ENCODE peak calls at places on chromosomes 1 and 21, in four cellular contexts. B is HepG2, C is GM12878, J is H1. P is an unnamed sample.

GRCh38 chr1:94323311-94324167 is 86.2 kb upstream of the ARHGAP29 start:
- DNase-seq in B (no peak), C (no peak), J (no peak), P (no peak)

GRCh38 chr1:93463960-93464359 is 16.0 kb downstream of the FNBP1L start:
- DNase-seq in B (no peak), C (no peak), J (no peak), P (no peak)

GRCh38 chr1:192793983-192794767 is 14.7 kb upstream of the RGS2 start:
- DNase-seq in B (no peak), C (no peak), J (no peak), P (no peak)

GRCh38 chr21:45538381-45539045 is 3.7 kb downstream of the SLC19A1 start:
- DNase-seq in B (no peak), C (no peak), J (no peak), P (no peak)

GRCh38 chr1:31110846-31111245 is 45.3 kb upstream of the PUM1 start:
- DNase-seq in B (no peak), C (no peak), J (no peak), P (no peak)

GRCh38 chr21:44657635-44658183 is at the start of gene KRTAP12-3:
- DNase-seq in B (no peak), C (no peak), J (no peak), P (no peak)

GRCh38 chr1:12466816-12467215 is 151.2 kb downstream of the DHRS3 start:
- DNase-seq in B (no peak), C (no peak), J (no peak), P (no peak)

GRCh38 chr1:67953301-67953700 is 97.1 kb downstream of the DIRAS3 start:
- DNase-seq in B (no peak), C (no peak), J (no peak), P (no peak)

GRCh38 chr1:78053498-78053897 is 7.7 kb downstream of the GIPC2 start:
- DNase-seq in B (no peak), C (no peak), J (no peak), P (no peak)

GRCh38 chr1:185693654-185694053 is 40.5 kb upstream of the HMCN1 start:
- DNase-seq in B (no peak), C (no peak), J (no peak), P (no peak)

GRCh38 chr21:33025471-33026298 is at the start of gene OLIG2:
- DNase-seq in B (no peak), C (no peak), J (peak; percentile 72), P (peak; percentile 49)

GRCh38 chr1:56644941-56645662 is at the start of gene PRKAA2:
- DNase-seq in B (peak; percentile 41), C (no peak), J (no peak), P (peak; percentile 91)
- TF ChIP-seq POLR2AphosphoS5 in B (peak; percentile 49), C (no peak), J (peak; percentile 27), P (no peak)

GRCh38 chr1:208071425-208072031 is 160.6 kb upstream of the CD34 start:
- DNase-seq in B (no peak), C (no peak), J (no peak), P (no peak)
- TF ChIP-seq YY1 in B (no peak), C (no peak), J (no peak), P (no peak)

DNA sequence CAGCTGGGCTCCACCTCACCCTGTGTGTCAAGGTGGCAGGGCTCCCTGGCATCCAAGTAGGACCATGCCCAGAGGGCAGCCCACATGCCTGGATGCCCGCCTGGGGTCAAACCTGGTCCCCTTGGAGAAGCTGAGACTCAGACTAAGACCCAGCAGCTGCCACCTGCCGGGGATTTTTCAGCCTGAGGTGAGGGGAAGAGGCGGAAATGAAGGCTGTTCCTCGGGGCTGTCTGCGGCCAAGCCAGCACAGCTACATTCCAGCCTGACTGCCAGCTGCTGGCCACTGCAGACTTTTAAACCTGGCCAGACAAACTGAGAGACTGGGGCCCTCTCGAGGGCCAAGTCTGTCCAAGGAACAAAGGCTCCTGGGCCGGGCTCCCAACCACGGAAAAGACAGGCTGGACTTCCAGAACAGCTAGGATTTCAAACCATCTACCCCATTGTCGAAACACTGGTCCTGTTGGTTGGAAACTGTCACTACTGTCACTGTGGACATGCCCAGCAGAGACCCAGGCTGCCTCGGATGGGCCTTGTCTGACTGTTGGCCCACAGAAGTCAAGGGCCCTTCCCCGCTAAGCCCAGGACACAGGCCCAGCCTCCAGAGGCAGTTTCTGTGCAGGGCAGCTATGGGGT is 21.9 kb upstream of the PLEKHG5 start:
- DNase-seq in B (no peak), C (no peak), J (no peak), P (no peak)
- TF ChIP-seq TCF12 in B (no peak), C (no peak), J (no peak), P (no peak)

DNA sequence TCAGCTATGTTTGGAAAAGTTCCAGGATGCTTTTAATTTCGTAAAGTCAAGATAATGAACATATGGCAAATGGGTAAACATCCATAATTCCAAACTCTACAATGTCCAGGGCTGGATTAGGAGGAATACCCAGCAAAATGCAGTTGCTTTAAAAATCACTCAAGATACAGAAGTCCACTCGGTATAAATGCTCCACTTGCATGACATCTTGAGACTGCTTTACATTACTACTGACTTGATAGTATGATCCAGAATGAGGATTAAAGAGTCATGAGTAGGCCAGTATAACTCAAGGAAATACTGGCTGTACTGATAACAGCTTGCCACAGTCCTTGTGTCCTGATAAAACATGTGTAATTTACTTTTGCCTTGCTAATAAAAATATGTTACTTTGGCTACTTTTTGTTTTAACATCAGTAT is 58.3 kb upstream of the ANGPTL3 start:
- DNase-seq in B (no peak), C (no peak), J (no peak), P (peak; percentile 11)
- TF ChIP-seq POLR2AphosphoS5 in B (no peak), C (no peak), J (no peak), P (no peak)

GRCh38 chr1:63674238-63674864 is 81.1 kb downstream of the PGM1 start:
- DNase-seq in B (peak; percentile 94), C (no peak), J (peak; percentile 54), P (peak; percentile 72)
- TF ChIP-seq YY1 in B (no peak), C (no peak), J (peak; percentile 34), P (no peak)

GRCh38 chr1:160522136-160522535 is 919 bp downstream of the SLAMF6 start:
- DNase-seq in B (no peak), C (no peak), J (no peak), P (no peak)

GRCh38 chr1:160521554-160521953 is 1.5 kb downstream of the SLAMF6 start:
- DNase-seq in B (no peak), C (no peak), J (no peak), P (no peak)

GRCh38 chr1:160520582-160520981 is 2.5 kb downstream of the SLAMF6 start:
- DNase-seq in B (no peak), C (no peak), J (no peak), P (no peak)

GRCh38 chr1:160520999-160521398 is 2.1 kb downstream of the SLAMF6 start:
- DNase-seq in B (no peak), C (no peak), J (no peak), P (no peak)

DNA sequence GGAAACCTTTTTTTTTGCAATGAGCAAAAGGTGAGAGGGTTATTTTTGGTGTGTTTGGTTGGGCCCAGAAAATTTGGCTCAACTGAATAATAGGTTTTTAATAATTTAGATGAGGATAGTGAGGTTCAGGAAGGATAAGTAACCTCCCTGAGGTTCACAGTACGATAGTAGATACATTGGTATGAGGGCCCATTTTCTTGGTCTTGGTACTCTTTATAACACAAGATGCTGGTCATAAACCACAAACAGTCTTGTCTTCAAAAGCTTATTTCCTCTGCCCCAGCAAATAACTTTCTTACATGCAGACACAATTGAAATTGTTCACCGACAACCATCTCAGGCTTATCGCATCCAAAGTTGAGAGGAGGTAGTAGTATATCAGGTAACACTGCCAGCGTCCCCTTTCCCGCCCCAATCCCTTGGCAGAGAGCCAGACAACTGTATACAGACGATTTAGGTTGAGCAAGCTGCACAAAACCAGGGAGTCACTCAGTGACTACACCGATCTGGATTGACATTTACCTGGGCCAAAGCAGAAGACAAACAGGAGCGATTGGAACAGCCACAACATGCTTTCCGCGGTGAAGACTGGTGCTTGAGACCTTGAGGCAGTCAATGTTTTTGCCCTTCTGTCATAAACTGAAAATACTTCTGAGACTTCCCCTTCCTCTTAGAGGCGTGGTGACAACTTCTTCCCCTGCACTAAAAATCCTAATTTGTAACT is at the start of gene SLAMF6:
- DNase-seq in B (no peak), C (peak; percentile 59), J (no peak), P (no peak)
- TF ChIP-seq TCF12 in B (no peak), C (no peak), J (no peak), P (no peak)

GRCh38 chr1:203328714-203329122 is 22.2 kb downstream of the FMOD start:
- DNase-seq in B (peak; percentile 42), C (no peak), J (no peak), P (peak; percentile 33)
- TF ChIP-seq POLR2AphosphoS5 in B (no peak), C (no peak), J (no peak), P (no peak)

DNA sequence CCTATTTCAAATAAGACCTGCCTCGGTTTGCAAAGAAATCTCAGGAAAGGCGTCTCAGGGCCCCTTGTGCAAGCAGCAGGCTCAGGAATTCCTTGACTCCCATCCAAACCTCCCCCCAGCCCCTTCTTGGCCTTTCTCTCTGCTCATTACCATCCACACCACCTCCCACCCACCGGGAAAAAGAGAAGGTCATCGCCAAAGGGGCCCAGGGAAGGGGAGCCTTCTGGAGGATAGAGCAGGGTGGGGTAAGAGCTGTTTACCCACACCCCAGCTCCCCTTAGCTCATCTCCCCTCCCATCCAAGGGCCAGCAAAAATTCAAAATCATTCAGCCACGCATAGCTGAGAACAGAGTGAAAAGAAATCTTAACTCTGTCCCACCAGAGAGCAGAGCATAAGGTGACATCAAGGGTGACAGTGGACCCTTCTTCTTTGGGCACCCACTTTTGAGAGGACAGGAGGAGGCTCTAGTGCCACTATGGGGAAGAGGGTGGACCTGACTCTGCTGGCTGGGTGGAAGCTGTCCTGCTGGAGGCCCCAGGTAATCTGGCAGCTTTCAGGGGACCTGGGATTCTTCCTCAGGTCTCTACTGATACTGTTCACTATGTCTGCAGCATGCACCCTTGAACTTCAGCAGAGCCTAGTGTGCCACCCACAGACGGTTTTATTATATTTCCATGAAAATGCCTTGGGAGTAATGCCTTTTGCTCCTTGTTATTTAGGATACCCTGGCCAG is 3.9 kb upstream of the WNT2B start:
- DNase-seq in B (no peak), C (no peak), J (no peak), P (no peak)
- TF ChIP-seq YY1 in B (no peak), C (no peak), J (no peak), P (no peak)

DNA sequence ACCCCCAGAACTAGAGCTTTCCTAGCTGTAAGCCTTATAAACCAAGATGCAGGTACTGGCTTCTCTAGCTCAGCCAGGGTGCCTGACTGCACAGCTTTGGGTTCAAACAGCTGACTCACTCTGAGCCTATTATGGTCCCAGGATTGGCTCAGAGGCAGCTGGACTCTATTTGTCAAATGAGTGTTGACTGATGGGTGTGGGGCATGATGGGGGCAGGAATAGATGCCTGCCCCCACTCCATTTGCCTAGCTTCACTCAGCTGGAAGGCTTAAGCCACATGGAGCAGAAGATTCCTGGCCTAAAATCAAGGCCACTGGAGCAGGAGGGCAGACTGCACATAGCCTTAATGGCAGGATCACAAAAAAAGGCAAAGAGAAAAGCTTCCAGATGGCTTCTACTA is 90.5 kb downstream of the PIK3R3 start:
- DNase-seq in B (no peak), C (no peak), J (no peak), P (no peak)
- TF ChIP-seq TCF12 in B (no peak), C (no peak), J (no peak), P (peak; percentile 72)

GRCh38 chr1:19009882-19010321 is 53.4 kb upstream of the IFFO2 start:
- DNase-seq in B (peak; percentile 91), C (no peak), J (peak; percentile 57), P (no peak)
- TF ChIP-seq POLR2AphosphoS5 in B (no peak), C (no peak), J (no peak), P (no peak)